ENCODE peak calls at places on chromosomes 11 and 22, in nine cellular contexts. T is transverse colon, W is stomach, X is GM12892, N is tibial nerve, Y is A549, K is adrenal gland, D is uterus, O is heart left ventricle. Q is an unnamed sample.

GRCh38 chr11:36510567-36511020 is 522 bp upstream of the TRAF6 start:
- DNase-seq in T (no peak), W (no peak), X (no peak), N (no peak), Y (peak; percentile 14), K (no peak), D (peak; percentile 16), O (peak; percentile 18), Q (no peak)

GRCh38 chr11:70333206-70333605 is 62.7 kb downstream of the PPFIA1 start:
- DNase-seq in T (no peak), W (no peak), X (no peak), N (no peak), Y (no peak), K (no peak), D (peak; percentile 58), O (no peak), Q (no peak)

GRCh38 chr22:20549232-20549841 is 41.9 kb downstream of the MED15 start:
- DNase-seq in T (no peak), W (no peak), X (no peak), N (no peak), Y (no peak), K (peak; percentile 35), D (peak; percentile 49), O (no peak), Q (no peak)

GRCh38 chr11:77705195-77705876 is 67.7 kb upstream of the CLNS1A start:
- DNase-seq in T (no peak), W (no peak), X (no peak), N (no peak), Y (peak; percentile 17), K (peak; percentile 30), D (no peak), O (no peak), Q (peak; percentile 38)

GRCh38 chr11:48109046-48109666 is 107.5 kb upstream of the OR4B1 start:
- DNase-seq in T (no peak), W (no peak), X (no peak), N (no peak), Y (peak; percentile 71), K (no peak), D (no peak), O (no peak), Q (peak; percentile 46)

GRCh38 chr11:71301046-71301857 is 48.9 kb upstream of the SHANK2 start:
- DNase-seq in T (no peak), W (peak; percentile 20), X (no peak), N (no peak), Y (no peak), K (no peak), D (no peak), O (no peak), Q (no peak)

GRCh38 chr11:107591098-107591445 is at the start of gene ELMOD1:
- DNase-seq in T (peak; percentile 19), W (no peak), X (peak; percentile 48), N (no peak), Y (peak; percentile 50), K (peak; percentile 61), D (no peak), O (peak; percentile 50), Q (peak; percentile 40)

GRCh38 chr11:86515297-86516094 is 140.8 kb downstream of the CCDC81 start:
- DNase-seq in T (no peak), W (no peak), X (no peak), N (no peak), Y (no peak), K (peak; percentile 60), D (peak; percentile 56), O (no peak), Q (no peak)

GRCh38 chr11:113567867-113568266 is 92.7 kb upstream of the DRD2 start:
- DNase-seq in T (no peak), W (no peak), X (no peak), N (no peak), Y (no peak), K (no peak), D (no peak), O (no peak), Q (no peak)

GRCh38 chr11:109086931-109087330 is 335.1 kb upstream of the C11orf87 start:
- DNase-seq in T (no peak), W (no peak), X (no peak), N (no peak), Y (no peak), K (no peak), D (no peak), O (no peak), Q (no peak)

GRCh38 chr22:46004105-46004866 is 27.3 kb upstream of the WNT7B start:
- DNase-seq in T (no peak), W (no peak), X (no peak), N (no peak), Y (no peak), K (no peak), D (no peak), O (no peak), Q (no peak)

GRCh38 chr11:66659785-66660184 is 17.9 kb downstream of the RBM4B start:
- DNase-seq in T (no peak), W (no peak), X (no peak), N (no peak), Y (no peak), K (no peak), D (no peak), O (no peak), Q (no peak)

GRCh38 chr11:76233936-76234703 is 27.8 kb upstream of the WNT11 start:
- DNase-seq in T (peak; percentile 55), W (no peak), X (peak; percentile 66), N (peak; percentile 62), Y (no peak), K (peak; percentile 63), D (peak; percentile 70), O (peak; percentile 65), Q (no peak)

GRCh38 chr11:112364962-112365481 is 104.4 kb upstream of the PLET1 start:
- DNase-seq in T (peak; percentile 35), W (no peak), X (no peak), N (no peak), Y (no peak), K (no peak), D (peak; percentile 79), O (no peak), Q (no peak)

GRCh38 chr11:112339566-112339965 is 78.9 kb upstream of the PLET1 start:
- DNase-seq in T (no peak), W (no peak), X (no peak), N (no peak), Y (no peak), K (no peak), D (no peak), O (no peak), Q (no peak)

GRCh38 chr11:108669711-108670110 is 4.8 kb downstream of the DDX10 start:
- DNase-seq in T (no peak), W (no peak), X (no peak), N (no peak), Y (no peak), K (no peak), D (no peak), O (no peak), Q (no peak)

GRCh38 chr22:17237031-17237668 is 17.9 kb upstream of the ADA2 start:
- DNase-seq in T (no peak), W (no peak), X (peak; percentile 70), N (no peak), Y (no peak), K (no peak), D (no peak), O (no peak), Q (no peak)

GRCh38 chr22:29825578-29825977 is 12.5 kb downstream of the ASCC2 start:
- DNase-seq in T (no peak), W (peak; percentile 36), X (no peak), N (no peak), Y (no peak), K (no peak), D (no peak), O (no peak), Q (no peak)

GRCh38 chr11:35163209-35163608 is 24.2 kb downstream of the CD44 start:
- DNase-seq in T (no peak), W (no peak), X (no peak), N (no peak), Y (no peak), K (no peak), D (no peak), O (no peak), Q (no peak)

DNA sequence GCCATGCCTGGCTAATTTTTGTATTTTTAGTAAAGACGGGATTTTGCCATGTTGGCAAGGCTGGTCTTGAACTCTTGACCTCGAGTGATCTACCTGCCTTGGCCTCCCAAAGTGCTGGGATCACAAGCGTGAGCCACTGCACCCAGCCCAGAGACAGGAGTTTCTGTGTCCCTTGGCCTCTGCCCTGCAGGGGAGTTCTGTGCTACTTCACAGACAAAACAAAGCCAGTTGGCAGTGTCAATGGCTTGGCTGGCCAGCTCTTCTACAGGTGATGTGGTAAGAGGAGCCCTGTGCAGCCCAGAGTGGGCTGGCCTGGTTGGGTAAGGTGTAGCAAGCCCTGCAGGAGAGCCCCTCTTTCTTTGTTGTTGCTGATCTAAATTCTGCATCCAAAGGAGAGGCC is 60.5 kb upstream of the SHISAL1 start:
- DNase-seq in T (no peak), W (no peak), X (no peak), N (no peak), Y (no peak), K (no peak), D (no peak), O (no peak), Q (no peak)
- TF ChIP-seq POLR2A in T (no peak), W (no peak), X (no peak), N (no peak), Y (no peak), K (no peak), D (no peak), O (no peak), Q (no peak)

GRCh38 chr22:28260619-28261018 is 341.6 kb upstream of the PITPNB start:
- DNase-seq in T (no peak), W (no peak), X (no peak), N (no peak), Y (no peak), K (no peak), D (no peak), O (no peak), Q (no peak)
- TF ChIP-seq POLR2A in T (no peak), W (no peak), X (no peak), N (no peak), Y (no peak), K (no peak), D (no peak), O (no peak), Q (no peak)

DNA sequence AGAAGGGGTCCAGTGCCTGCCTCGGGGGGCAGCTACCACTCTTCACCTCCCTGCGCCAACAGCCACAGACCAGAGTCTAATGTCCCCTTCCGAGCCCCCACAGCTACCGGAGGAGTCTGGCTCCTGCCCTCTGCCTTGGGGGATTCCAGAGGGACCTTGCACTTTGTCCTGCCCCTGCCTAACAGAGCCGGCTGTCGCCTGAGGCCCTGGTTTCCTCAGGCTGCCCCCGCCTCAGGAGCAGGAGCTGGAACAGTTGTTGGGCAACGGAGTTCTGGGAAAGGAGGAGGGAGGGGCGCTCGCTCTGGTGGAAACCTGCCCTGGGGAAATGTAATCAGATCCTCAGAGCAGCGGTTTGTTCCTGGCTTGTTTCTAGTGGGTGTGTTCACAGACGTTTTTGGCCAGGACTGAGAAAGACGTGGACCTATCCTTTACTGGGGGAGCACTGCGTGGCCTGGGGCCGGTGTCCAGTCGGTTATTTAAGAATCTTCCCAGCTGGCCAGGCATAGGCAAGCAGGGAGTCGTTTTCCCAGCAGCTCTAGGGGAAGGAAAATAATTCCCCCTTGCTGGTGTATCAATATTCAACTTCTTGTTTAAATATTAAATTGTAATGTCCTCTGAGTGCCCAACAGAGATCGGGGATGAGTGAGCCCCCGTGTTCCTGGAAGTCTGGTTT is 32.3 kb downstream of the A4GALT start:
- DNase-seq in T (peak; percentile 78), W (peak; percentile 85), X (no peak), N (peak; percentile 91), Y (peak; percentile 33), K (peak; percentile 94), D (peak; percentile 97), O (peak; percentile 92), Q (peak; percentile 36)
- TF ChIP-seq POLR2A in T (no peak), W (no peak), X (no peak), N (no peak), Y (no peak), K (peak; percentile 35), D (peak; percentile 75), O (no peak), Q (no peak)

GRCh38 chr11:126182787-126183445 is 28.5 kb downstream of the RPUSD4 start:
- DNase-seq in T (no peak), W (no peak), X (no peak), N (no peak), Y (no peak), K (no peak), D (no peak), O (no peak), Q (no peak)
- TF ChIP-seq POLR2A in T (no peak), W (no peak), X (no peak), N (no peak), Y (no peak), K (no peak), D (no peak), O (no peak), Q (no peak)

Q was measured in H54.